ENCODE peak calls at places on chromosomes 3 and 15, in four cellular contexts. One of them, this sample, is unnamed.

GRCh38 chr3:79847928-79848327 is 80.1 kb upstream of the ROBO1 start:
- DNase-seq in HepG2: no peak
- DNase-seq in K562: no peak
- DNase-seq in GM12878: no peak
- DNase-seq in this sample: no peak

GRCh38 chr3:8996216-8996615 is 32.9 kb upstream of the RAD18 start:
- DNase-seq in HepG2: no peak
- DNase-seq in K562: no peak
- DNase-seq in GM12878: no peak
- DNase-seq in this sample: no peak

GRCh38 chr3:51686512-51687215 is 15.6 kb downstream of the TEX264 start:
- DNase-seq in HepG2: no peak
- DNase-seq in K562: peak
- DNase-seq in GM12878: peak
- DNase-seq in this sample: no peak

GRCh38 chr3:127628788-127629456 is at the start of gene PODXL2:
- DNase-seq in HepG2: peak
- DNase-seq in K562: peak
- DNase-seq in GM12878: no peak
- DNase-seq in this sample: peak

GRCh38 chr15:81504170-81504905 is 130.3 kb upstream of the TMC3 start:
- DNase-seq in HepG2: no peak
- DNase-seq in K562: no peak
- DNase-seq in GM12878: no peak
- DNase-seq in this sample: no peak

GRCh38 chr3:72580910-72581309 is 267.3 kb downstream of the SHQ1 start:
- DNase-seq in HepG2: no peak
- DNase-seq in K562: no peak
- DNase-seq in GM12878: no peak
- DNase-seq in this sample: no peak

GRCh38 chr3:57655727-57656126 is 37.1 kb downstream of the DENND6A start:
- DNase-seq in HepG2: no peak
- DNase-seq in K562: no peak
- DNase-seq in GM12878: no peak
- DNase-seq in this sample: no peak

GRCh38 chr3:124617177-124617576 is 113.1 kb upstream of the UMPS start:
- DNase-seq in HepG2: peak
- DNase-seq in K562: no peak
- DNase-seq in GM12878: no peak
- DNase-seq in this sample: no peak

GRCh38 chr3:132596816-132597433 is at the start of gene ACKR4:
- DNase-seq in HepG2: no peak
- DNase-seq in K562: no peak
- DNase-seq in GM12878: no peak
- DNase-seq in this sample: no peak

GRCh38 chr15:78561490-78561889 is 3.8 kb upstream of the CHRNA5 start:
- DNase-seq in HepG2: no peak
- DNase-seq in K562: no peak
- DNase-seq in GM12878: no peak
- DNase-seq in this sample: no peak

GRCh38 chr15:43799209-43799944 is 643 bp downstream of the SERINC4 start:
- DNase-seq in HepG2: no peak
- DNase-seq in K562: peak
- DNase-seq in GM12878: no peak
- DNase-seq in this sample: no peak

GRCh38 chr3:37308247-37308646 is 133.9 kb upstream of the LRRFIP2 start:
- DNase-seq in HepG2: peak
- DNase-seq in K562: peak
- DNase-seq in GM12878: no peak
- DNase-seq in this sample: no peak

GRCh38 chr3:58585994-58586393 is 8.8 kb upstream of the FAM107A start:
- DNase-seq in HepG2: no peak
- DNase-seq in K562: no peak
- DNase-seq in GM12878: no peak
- DNase-seq in this sample: no peak

GRCh38 chr15:76337739-76338554 is 1.4 kb downstream of the ISL2 start:
- DNase-seq in HepG2: no peak
- DNase-seq in K562: peak
- DNase-seq in GM12878: no peak
- DNase-seq in this sample: peak

GRCh38 chr15:28901987-28902745 is 16.4 kb downstream of the APBA2 start:
- DNase-seq in HepG2: no peak
- DNase-seq in K562: peak
- DNase-seq in GM12878: no peak
- DNase-seq in this sample: no peak

GRCh38 chr3:57910988-57911387 is 97.2 kb upstream of the FLNB start:
- DNase-seq in HepG2: peak
- DNase-seq in K562: no peak
- DNase-seq in GM12878: no peak
- DNase-seq in this sample: no peak

GRCh38 chr3:154122912-154123559 is 1.8 kb downstream of the ARHGEF26 start:
- DNase-seq in HepG2: peak
- DNase-seq in K562: no peak
- DNase-seq in GM12878: no peak
- DNase-seq in this sample: no peak

GRCh38 chr15:77738038-77738370 is 105.3 kb upstream of the LINGO1 start:
- DNase-seq in HepG2: no peak
- DNase-seq in K562: peak
- DNase-seq in GM12878: no peak
- DNase-seq in this sample: no peak

GRCh38 chr3:48406443-48407431 is 23.1 kb downstream of the PLXNB1 start:
- DNase-seq in HepG2: no peak
- DNase-seq in K562: no peak
- DNase-seq in GM12878: no peak
- DNase-seq in this sample: no peak

GRCh38 chr3:48409291-48410201 is 20.3 kb downstream of the PLXNB1 start:
- DNase-seq in HepG2: no peak
- DNase-seq in K562: no peak
- DNase-seq in GM12878: no peak
- DNase-seq in this sample: no peak

GRCh38 chr3:48410205-48411040 is 19.5 kb downstream of the PLXNB1 start:
- DNase-seq in HepG2: no peak
- DNase-seq in K562: no peak
- DNase-seq in GM12878: no peak
- DNase-seq in this sample: no peak

GRCh38 chr3:48407542-48408099 is 22.3 kb downstream of the PLXNB1 start:
- DNase-seq in HepG2: no peak
- DNase-seq in K562: no peak
- DNase-seq in GM12878: no peak
- DNase-seq in this sample: no peak

GRCh38 chr3:48408823-48409281 is 21.0 kb downstream of the PLXNB1 start:
- DNase-seq in HepG2: no peak
- DNase-seq in K562: peak
- DNase-seq in GM12878: no peak
- DNase-seq in this sample: no peak
- TF ChIP-seq TAF1 in HepG2: no peak
- TF ChIP-seq TAF1 in K562: no peak
- TF ChIP-seq TAF1 in GM12878: no peak
- TF ChIP-seq TAF1 in this sample: no peak

GRCh38 chr3:23320586-23321570 is 117.8 kb downstream of the UBE2E2 start:
- DNase-seq in HepG2: no peak
- DNase-seq in K562: no peak
- DNase-seq in GM12878: no peak
- DNase-seq in this sample: no peak
- TF ChIP-seq CREB1 in HepG2: no peak
- TF ChIP-seq CREB1 in K562: no peak
- TF ChIP-seq CREB1 in GM12878: no peak
- TF ChIP-seq CREB1 in this sample: no peak

GRCh38 chr3:108047987-108048386 is 42.8 kb downstream of the CD47 start:
- DNase-seq in HepG2: no peak
- DNase-seq in K562: no peak
- DNase-seq in GM12878: no peak
- DNase-seq in this sample: no peak

GRCh38 chr3:108054935-108055334 is 35.9 kb downstream of the CD47 start:
- DNase-seq in HepG2: no peak
- DNase-seq in K562: no peak
- DNase-seq in GM12878: no peak
- DNase-seq in this sample: no peak

GRCh38 chr3:108051005-108051404 is 39.8 kb downstream of the CD47 start:
- DNase-seq in HepG2: no peak
- DNase-seq in K562: no peak
- DNase-seq in GM12878: no peak
- DNase-seq in this sample: no peak

GRCh38 chr3:108055931-108056330 is 34.9 kb downstream of the CD47 start:
- DNase-seq in HepG2: no peak
- DNase-seq in K562: no peak
- DNase-seq in GM12878: no peak
- DNase-seq in this sample: no peak

DNA sequence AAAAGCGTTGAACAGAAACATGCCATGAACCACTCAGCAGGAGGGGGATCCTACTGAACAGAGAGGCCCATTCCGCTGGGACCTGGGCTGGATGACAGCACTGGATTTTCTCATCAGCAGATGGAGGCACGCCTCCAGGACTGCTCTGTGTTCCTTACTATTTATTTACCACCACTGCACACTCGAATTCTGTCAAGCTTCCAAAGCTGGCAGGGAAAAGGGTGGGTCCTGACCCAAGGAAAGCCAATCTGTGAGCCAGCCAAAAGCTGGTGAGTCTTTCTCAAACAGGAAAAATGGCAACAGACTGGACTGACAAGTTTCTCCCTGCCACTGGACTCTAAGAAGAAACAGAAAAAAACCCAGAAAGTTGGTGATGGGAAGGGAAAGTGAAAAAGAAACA is 37.8 kb downstream of the CD47 start:
- DNase-seq in HepG2: no peak
- DNase-seq in K562: no peak
- DNase-seq in GM12878: no peak
- DNase-seq in this sample: no peak
- TF ChIP-seq TAF1 in HepG2: no peak
- TF ChIP-seq TAF1 in K562: no peak
- TF ChIP-seq TAF1 in GM12878: no peak
- TF ChIP-seq TAF1 in this sample: no peak

DNA sequence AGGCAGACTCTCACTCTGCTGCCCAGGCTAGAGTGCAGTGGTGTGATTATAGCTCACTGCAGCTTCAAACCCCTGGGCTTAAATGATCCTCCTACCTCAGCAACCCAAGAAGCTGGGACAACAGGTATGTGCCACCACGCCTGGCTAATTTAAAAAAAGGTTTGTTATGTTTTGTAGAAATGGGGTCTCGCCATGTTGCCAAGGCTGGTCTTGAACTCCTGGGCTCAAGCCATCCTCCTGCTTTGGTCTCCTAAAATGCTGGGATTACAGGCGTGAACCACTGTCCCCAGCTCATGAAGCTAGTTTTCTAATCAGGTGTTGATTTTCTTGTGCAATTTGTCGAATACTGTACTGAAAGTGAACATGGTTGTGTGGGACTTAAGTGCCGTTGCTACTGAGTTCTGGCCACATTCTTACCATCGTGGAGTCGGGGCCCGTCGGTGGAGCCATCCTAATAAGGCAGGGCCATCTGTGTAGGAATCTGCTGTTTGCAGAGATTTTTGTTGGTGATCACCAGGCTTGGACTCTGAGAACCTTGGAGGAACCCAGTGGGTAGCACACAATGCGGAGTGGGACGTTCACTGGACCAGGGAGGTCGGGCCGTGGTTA is 193.2 kb downstream of the GOLGA6L6 start:
- DNase-seq in HepG2: no peak
- DNase-seq in K562: no peak
- DNase-seq in GM12878: no peak
- DNase-seq in this sample: no peak
- TF ChIP-seq CREB1 in HepG2: no peak
- TF ChIP-seq CREB1 in K562: no peak
- TF ChIP-seq CREB1 in GM12878: no peak
- TF ChIP-seq CREB1 in this sample: no peak

GRCh38 chr3:143896486-143896885 is 48.2 kb upstream of the SLC9A9 start:
- DNase-seq in HepG2: no peak
- DNase-seq in K562: no peak
- DNase-seq in GM12878: no peak
- DNase-seq in this sample: no peak
- TF ChIP-seq TAF1 in HepG2: no peak
- TF ChIP-seq TAF1 in K562: no peak
- TF ChIP-seq TAF1 in GM12878: no peak
- TF ChIP-seq TAF1 in this sample: no peak

GRCh38 chr3:99324854-99325253 is 313.5 kb upstream of the COL8A1 start:
- DNase-seq in HepG2: no peak
- DNase-seq in K562: no peak
- DNase-seq in GM12878: no peak
- DNase-seq in this sample: no peak
- TF ChIP-seq CREB1 in HepG2: no peak
- TF ChIP-seq CREB1 in K562: no peak
- TF ChIP-seq CREB1 in GM12878: no peak
- TF ChIP-seq CREB1 in this sample: no peak

GRCh38 chr15:72092011-72092410 is 25.9 kb downstream of the MYO9A start:
- DNase-seq in HepG2: no peak
- DNase-seq in K562: peak
- DNase-seq in GM12878: no peak
- DNase-seq in this sample: no peak

GRCh38 chr15:72082176-72082575 is 35.8 kb downstream of the MYO9A start:
- DNase-seq in HepG2: no peak
- DNase-seq in K562: no peak
- DNase-seq in GM12878: no peak
- DNase-seq in this sample: no peak

GRCh38 chr15:72086920-72087648 is 30.9 kb downstream of the MYO9A start:
- DNase-seq in HepG2: no peak
- DNase-seq in K562: no peak
- DNase-seq in GM12878: no peak
- DNase-seq in this sample: no peak

DNA sequence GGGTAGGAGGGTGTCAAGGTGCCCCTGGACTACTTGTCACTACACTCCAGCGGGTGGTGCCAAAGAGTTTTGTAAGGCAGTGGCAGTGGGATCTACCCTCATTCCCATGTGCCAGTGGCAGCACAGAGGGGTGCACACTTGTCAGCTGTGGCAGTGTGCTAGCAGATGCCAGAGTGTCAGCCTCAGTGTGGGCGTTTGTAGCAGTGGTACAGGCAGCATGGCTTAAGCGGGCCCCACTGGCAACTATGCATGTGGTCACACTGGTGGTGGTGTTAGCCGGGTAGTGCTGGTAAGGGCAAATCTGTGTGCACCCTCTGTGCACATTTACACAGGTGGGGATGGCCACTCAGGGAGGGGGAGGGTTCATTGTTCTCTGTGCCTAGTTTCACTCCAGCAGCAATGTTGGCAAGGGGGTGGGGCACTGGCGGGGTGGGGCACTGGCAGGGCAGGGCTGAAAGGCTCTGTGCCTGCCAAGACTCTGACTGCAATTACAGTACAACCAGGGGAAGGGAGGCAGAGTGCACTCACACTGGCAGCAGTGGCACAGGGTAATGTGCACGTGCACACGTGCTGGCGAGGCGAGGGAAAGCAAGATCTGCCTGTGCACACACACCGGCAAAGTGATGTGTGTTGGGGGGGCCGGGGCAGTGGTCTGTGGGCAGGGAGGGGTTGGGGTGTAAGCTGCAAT is 31.8 kb downstream of the MYO9A start:
- DNase-seq in HepG2: no peak
- DNase-seq in K562: no peak
- DNase-seq in GM12878: no peak
- DNase-seq in this sample: no peak
- TF ChIP-seq TAF1 in HepG2: no peak
- TF ChIP-seq TAF1 in K562: no peak
- TF ChIP-seq TAF1 in GM12878: no peak
- TF ChIP-seq TAF1 in this sample: no peak

This sample was measured in H1.